ENCODE peak calls at places on chromosome 5, in four cellular contexts. Q is gastrocnemius medialis; F is uterus; M is CD4-positive, CD25-positive, alpha-beta regulatory T cell. N is an unnamed sample. For H3K9me3 and H3K36me3, the result is how much of the 10 kb centered on the place peaks cover.

GRCh38 chr5:83095973-83096539 is 18.7 kb downstream of the XRCC4 start:
- DNase-seq in Q (no peak), F (no peak), M (no peak), N (no peak)

GRCh38 chr5:34923694-34924461 is 5.5 kb upstream of the DNAJC21 start:
- DNase-seq in Q (no peak), F (no peak), M (peak), N (no peak)

GRCh38 chr5:144205141-144205551 is 34.5 kb downstream of the KCTD16 start:
- DNase-seq in Q (no peak), F (peak), M (no peak), N (peak)

GRCh38 chr5:170426786-170427185 is 37.6 kb upstream of the KCNMB1 start:
- DNase-seq in Q (no peak), F (no peak), M (no peak), N (no peak)

GRCh38 chr5:176663566-176663965 is 16.3 kb downstream of the TSPAN17 start:
- DNase-seq in Q (no peak), F (no peak), M (no peak), N (no peak)

GRCh38 chr5:6717247-6717646 is 4.0 kb downstream of the TENT4A start:
- DNase-seq in Q (no peak), F (no peak), M (no peak), N (no peak)

GRCh38 chr5:52725781-52726180 is 61.9 kb upstream of the ITGA1 start:
- DNase-seq in Q (no peak), F (no peak), M (no peak), N (peak)

GRCh38 chr5:23352437-23352836 is 155.0 kb upstream of the PRDM9 start:
- DNase-seq in Q (no peak), F (no peak), M (no peak), N (no peak)

GRCh38 chr5:133944263-133945230 is 23.9 kb downstream of the C5orf15 start:
- DNase-seq in Q (no peak), F (no peak), M (peak), N (peak)

GRCh38 chr5:141094481-141095262 is at the start of gene PCDHB2:
- DNase-seq in Q (peak), F (no peak), M (no peak), N (no peak)

GRCh38 chr5:157290981-157291711 is 25.2 kb downstream of the CYFIP2 start:
- DNase-seq in Q (no peak), F (no peak), M (peak), N (no peak)

GRCh38 chr5:181187500-181188213 is 17.3 kb downstream of the TRIM7 start:
- DNase-seq in Q (peak), F (peak), M (peak), N (peak)

GRCh38 chr5:1199649-1200494 is 1.5 kb upstream of the SLC6A19 start:
- DNase-seq in Q (no peak), F (no peak), M (peak), N (no peak)

GRCh38 chr5:149999359-149999758 is 1.1 kb downstream of the TIGD6 start:
- DNase-seq in Q (no peak), F (no peak), M (peak), N (no peak)

GRCh38 chr5:92687793-92688467 is 893.1 kb downstream of the NR2F1-AS1 start:
- DNase-seq in Q (no peak), F (no peak), M (no peak), N (no peak)

GRCh38 chr5:36904677-36905076 is 28.1 kb downstream of the NIPBL start:
- DNase-seq in Q (no peak), F (no peak), M (no peak), N (no peak)
- H3K9me3 ChIP-seq in Q (under half), F (under half), M (under half), N (under half)

DNA sequence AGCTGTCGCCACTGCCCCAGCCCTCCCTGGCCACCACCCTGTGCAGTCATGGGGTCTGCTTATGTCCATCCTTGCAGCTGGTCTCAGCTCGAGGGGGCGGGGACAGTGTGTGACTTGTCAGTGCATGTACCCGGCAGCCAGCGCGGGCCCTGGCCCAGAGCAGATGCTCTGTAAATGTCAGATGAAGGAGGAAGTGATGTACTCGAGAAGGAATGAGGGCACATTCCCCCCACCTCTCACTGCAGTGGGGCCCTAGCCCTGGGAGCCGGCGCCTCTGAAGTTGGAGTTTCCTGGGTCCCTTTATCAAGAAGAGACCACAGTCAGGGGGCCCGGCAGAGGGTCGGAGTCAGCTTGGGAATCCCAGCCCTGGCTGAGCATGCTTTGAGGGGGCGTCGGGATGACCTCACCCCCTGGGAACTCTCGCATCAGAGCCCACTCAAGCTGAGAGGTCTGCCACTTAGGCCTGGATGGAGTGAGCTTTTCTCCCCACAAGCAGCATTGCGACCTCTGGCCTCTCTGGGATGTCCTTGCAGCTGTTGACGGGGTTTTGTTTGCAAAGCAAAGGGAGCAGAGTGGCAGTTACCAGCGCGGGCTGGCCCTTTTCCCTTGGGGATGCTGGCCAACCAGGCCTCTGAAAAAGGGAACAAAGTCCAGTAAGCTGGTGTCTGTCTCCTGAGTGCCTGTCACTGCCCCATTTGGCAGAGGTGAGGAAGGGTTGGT is 19.0 kb downstream of the NEURL1B start:
- DNase-seq in Q (peak), F (peak), M (no peak), N (peak)
- H3K27ac ChIP-seq in Q (peak), F (peak), M (no peak), N (peak)

GRCh38 chr5:139306628-139307379 is 13.3 kb downstream of the MATR3 start:
- DNase-seq in Q (no peak), F (no peak), M (no peak), N (no peak)
- H3K36me3 ChIP-seq in Q (under half), F (under half), M (under half), N (under half)

GRCh38 chr5:19835442-19835841 is 152.6 kb downstream of the CDH18 start:
- DNase-seq in Q (no peak), F (no peak), M (no peak), N (no peak)
- H3K9me3 ChIP-seq in Q (under half), F (under half), M (under half), N (half or more)

GRCh38 chr5:7907612-7908011 is 38.7 kb downstream of the MTRR start:
- DNase-seq in Q (no peak), F (no peak), M (no peak), N (no peak)
- H3K27ac ChIP-seq in Q (no peak), F (no peak), M (no peak), N (no peak)